ENCODE peak calls at places on chromosomes 2 and 18, in seven cellular contexts. One of them, this sample, is unnamed.

GRCh38 chr18:45330170-45330594 is 285.1 kb upstream of the SLC14A2 start:
- DNase-seq in GM12878: no peak
- DNase-seq in coronary artery: no peak
- DNase-seq in left ventricle myocardium inferior: no peak
- DNase-seq in brain microvascular endothelial cell: no peak
- DNase-seq in iPS DF 6.9: no peak
- DNase-seq in stomach: no peak
- DNase-seq in this sample: peak

GRCh38 chr18:46283268-46283667 is 179.1 kb downstream of the HAUS1 start:
- DNase-seq in GM12878: no peak
- DNase-seq in coronary artery: no peak
- DNase-seq in left ventricle myocardium inferior: no peak
- DNase-seq in brain microvascular endothelial cell: peak
- DNase-seq in iPS DF 6.9: no peak
- DNase-seq in stomach: no peak
- DNase-seq in this sample: no peak

GRCh38 chr2:61138859-61139258 is 23.1 kb upstream of the C2orf74 start:
- DNase-seq in GM12878: no peak
- DNase-seq in coronary artery: no peak
- DNase-seq in left ventricle myocardium inferior: no peak
- DNase-seq in brain microvascular endothelial cell: no peak
- DNase-seq in iPS DF 6.9: no peak
- DNase-seq in stomach: no peak
- DNase-seq in this sample: no peak

GRCh38 chr2:107669335-107669734 is 157.4 kb upstream of the RGPD4 start:
- DNase-seq in GM12878: no peak
- DNase-seq in coronary artery: no peak
- DNase-seq in left ventricle myocardium inferior: no peak
- DNase-seq in brain microvascular endothelial cell: peak
- DNase-seq in iPS DF 6.9: no peak
- DNase-seq in stomach: no peak
- DNase-seq in this sample: no peak

GRCh38 chr2:205644018-205644417 is 38.3 kb upstream of the NRP2 start:
- DNase-seq in GM12878: no peak
- DNase-seq in coronary artery: no peak
- DNase-seq in left ventricle myocardium inferior: no peak
- DNase-seq in brain microvascular endothelial cell: peak
- DNase-seq in iPS DF 6.9: no peak
- DNase-seq in stomach: no peak
- DNase-seq in this sample: no peak

GRCh38 chr2:67604360-67604759 is 207.2 kb downstream of the ETAA1 start:
- DNase-seq in GM12878: no peak
- DNase-seq in coronary artery: no peak
- DNase-seq in left ventricle myocardium inferior: no peak
- DNase-seq in brain microvascular endothelial cell: no peak
- DNase-seq in iPS DF 6.9: no peak
- DNase-seq in stomach: no peak
- DNase-seq in this sample: no peak

GRCh38 chr2:242075683-242076082 is 206.2 kb downstream of the RTP5 start:
- DNase-seq in GM12878: no peak
- DNase-seq in coronary artery: no peak
- DNase-seq in left ventricle myocardium inferior: no peak
- DNase-seq in brain microvascular endothelial cell: no peak
- DNase-seq in iPS DF 6.9: no peak
- DNase-seq in stomach: peak
- DNase-seq in this sample: no peak

GRCh38 chr18:40911582-40912254 is 1043.3 kb upstream of the PIK3C3 start:
- DNase-seq in GM12878: no peak
- DNase-seq in coronary artery: no peak
- DNase-seq in left ventricle myocardium inferior: no peak
- DNase-seq in brain microvascular endothelial cell: peak
- DNase-seq in iPS DF 6.9: no peak
- DNase-seq in stomach: no peak
- DNase-seq in this sample: no peak

GRCh38 chr2:128310094-128310716 is 8.5 kb downstream of the HS6ST1 start:
- DNase-seq in GM12878: no peak
- DNase-seq in coronary artery: peak
- DNase-seq in left ventricle myocardium inferior: peak
- DNase-seq in brain microvascular endothelial cell: no peak
- DNase-seq in iPS DF 6.9: no peak
- DNase-seq in stomach: no peak
- DNase-seq in this sample: no peak

GRCh38 chr2:138298120-138298814 is 203.3 kb upstream of the SPOPL start:
- DNase-seq in GM12878: peak
- DNase-seq in coronary artery: no peak
- DNase-seq in left ventricle myocardium inferior: no peak
- DNase-seq in brain microvascular endothelial cell: no peak
- DNase-seq in iPS DF 6.9: no peak
- DNase-seq in stomach: no peak
- DNase-seq in this sample: no peak

GRCh38 chr2:159145745-159146359 is 140.7 kb downstream of the WDSUB1 start:
- DNase-seq in GM12878: no peak
- DNase-seq in coronary artery: no peak
- DNase-seq in left ventricle myocardium inferior: no peak
- DNase-seq in brain microvascular endothelial cell: no peak
- DNase-seq in iPS DF 6.9: no peak
- DNase-seq in stomach: no peak
- DNase-seq in this sample: no peak

GRCh38 chr2:162731917-162732804 is 106.4 kb downstream of the KCNH7 start:
- DNase-seq in GM12878: peak
- DNase-seq in coronary artery: no peak
- DNase-seq in left ventricle myocardium inferior: no peak
- DNase-seq in brain microvascular endothelial cell: no peak
- DNase-seq in iPS DF 6.9: no peak
- DNase-seq in stomach: no peak
- DNase-seq in this sample: no peak

GRCh38 chr2:40367652-40368051 is 84.2 kb downstream of the SLC8A1 start:
- DNase-seq in GM12878: no peak
- DNase-seq in coronary artery: no peak
- DNase-seq in left ventricle myocardium inferior: no peak
- DNase-seq in brain microvascular endothelial cell: peak
- DNase-seq in iPS DF 6.9: no peak
- DNase-seq in stomach: no peak
- DNase-seq in this sample: no peak

GRCh38 chr2:10876394-10876793 is 35.3 kb upstream of the KCNF1 start:
- DNase-seq in GM12878: no peak
- DNase-seq in coronary artery: no peak
- DNase-seq in left ventricle myocardium inferior: no peak
- DNase-seq in brain microvascular endothelial cell: no peak
- DNase-seq in iPS DF 6.9: no peak
- DNase-seq in stomach: no peak
- DNase-seq in this sample: no peak

GRCh38 chr18:30969670-30970069 is 72.9 kb downstream of the DSC3 start:
- DNase-seq in GM12878: no peak
- DNase-seq in coronary artery: no peak
- DNase-seq in left ventricle myocardium inferior: no peak
- DNase-seq in brain microvascular endothelial cell: no peak
- DNase-seq in iPS DF 6.9: no peak
- DNase-seq in stomach: no peak
- DNase-seq in this sample: no peak

GRCh38 chr2:54438271-54438670 is 17.9 kb upstream of the SPTBN1 start:
- DNase-seq in GM12878: no peak
- DNase-seq in coronary artery: no peak
- DNase-seq in left ventricle myocardium inferior: peak
- DNase-seq in brain microvascular endothelial cell: no peak
- DNase-seq in iPS DF 6.9: no peak
- DNase-seq in stomach: no peak
- DNase-seq in this sample: no peak

GRCh38 chr18:36095936-36096519 is 28.7 kb upstream of the RPRD1A start:
- DNase-seq in GM12878: no peak
- DNase-seq in coronary artery: no peak
- DNase-seq in left ventricle myocardium inferior: no peak
- DNase-seq in brain microvascular endothelial cell: peak
- DNase-seq in iPS DF 6.9: peak
- DNase-seq in stomach: no peak
- DNase-seq in this sample: no peak

DNA sequence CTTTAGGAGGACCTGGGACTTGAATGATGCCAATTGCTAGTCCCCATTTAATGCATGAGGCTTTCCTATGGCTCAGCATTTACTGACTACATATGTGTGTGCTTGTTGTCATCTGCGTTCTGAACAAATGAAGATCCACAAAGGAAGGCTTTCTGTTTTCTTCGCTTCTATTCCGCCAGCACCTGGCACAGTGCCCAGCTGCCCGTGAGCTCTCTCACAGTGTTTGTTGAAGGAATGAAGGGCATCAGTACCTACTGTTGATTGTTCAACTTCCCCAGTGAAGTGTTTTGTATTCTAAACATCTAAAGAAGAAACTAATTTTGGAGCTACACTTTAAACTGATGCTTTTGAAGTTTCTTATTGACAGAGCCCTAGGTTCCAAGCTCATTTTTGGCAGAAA is 122.4 kb upstream of the LINC00305 start:
- DNase-seq in GM12878: no peak
- DNase-seq in coronary artery: no peak
- DNase-seq in left ventricle myocardium inferior: no peak
- DNase-seq in brain microvascular endothelial cell: no peak
- DNase-seq in iPS DF 6.9: no peak
- DNase-seq in stomach: no peak
- DNase-seq in this sample: no peak
- H3K27ac ChIP-seq in GM12878: no peak
- H3K27ac ChIP-seq in coronary artery: no peak
- H3K27ac ChIP-seq in left ventricle myocardium inferior: no peak
- H3K27ac ChIP-seq in brain microvascular endothelial cell: no peak
- H3K27ac ChIP-seq in iPS DF 6.9: no peak
- H3K27ac ChIP-seq in stomach: no peak
- H3K27ac ChIP-seq in this sample: no peak

GRCh38 chr18:9823805-9824473 is 61.8 kb upstream of the TXNDC2 start:
- DNase-seq in GM12878: no peak
- DNase-seq in coronary artery: no peak
- DNase-seq in left ventricle myocardium inferior: no peak
- DNase-seq in brain microvascular endothelial cell: peak
- DNase-seq in iPS DF 6.9: no peak
- DNase-seq in stomach: no peak
- DNase-seq in this sample: no peak
- H3K27ac ChIP-seq in GM12878: no peak
- H3K27ac ChIP-seq in coronary artery: peak
- H3K27ac ChIP-seq in left ventricle myocardium inferior: peak
- H3K27ac ChIP-seq in brain microvascular endothelial cell: peak
- H3K27ac ChIP-seq in iPS DF 6.9: no peak
- H3K27ac ChIP-seq in stomach: peak
- H3K27ac ChIP-seq in this sample: peak

DNA sequence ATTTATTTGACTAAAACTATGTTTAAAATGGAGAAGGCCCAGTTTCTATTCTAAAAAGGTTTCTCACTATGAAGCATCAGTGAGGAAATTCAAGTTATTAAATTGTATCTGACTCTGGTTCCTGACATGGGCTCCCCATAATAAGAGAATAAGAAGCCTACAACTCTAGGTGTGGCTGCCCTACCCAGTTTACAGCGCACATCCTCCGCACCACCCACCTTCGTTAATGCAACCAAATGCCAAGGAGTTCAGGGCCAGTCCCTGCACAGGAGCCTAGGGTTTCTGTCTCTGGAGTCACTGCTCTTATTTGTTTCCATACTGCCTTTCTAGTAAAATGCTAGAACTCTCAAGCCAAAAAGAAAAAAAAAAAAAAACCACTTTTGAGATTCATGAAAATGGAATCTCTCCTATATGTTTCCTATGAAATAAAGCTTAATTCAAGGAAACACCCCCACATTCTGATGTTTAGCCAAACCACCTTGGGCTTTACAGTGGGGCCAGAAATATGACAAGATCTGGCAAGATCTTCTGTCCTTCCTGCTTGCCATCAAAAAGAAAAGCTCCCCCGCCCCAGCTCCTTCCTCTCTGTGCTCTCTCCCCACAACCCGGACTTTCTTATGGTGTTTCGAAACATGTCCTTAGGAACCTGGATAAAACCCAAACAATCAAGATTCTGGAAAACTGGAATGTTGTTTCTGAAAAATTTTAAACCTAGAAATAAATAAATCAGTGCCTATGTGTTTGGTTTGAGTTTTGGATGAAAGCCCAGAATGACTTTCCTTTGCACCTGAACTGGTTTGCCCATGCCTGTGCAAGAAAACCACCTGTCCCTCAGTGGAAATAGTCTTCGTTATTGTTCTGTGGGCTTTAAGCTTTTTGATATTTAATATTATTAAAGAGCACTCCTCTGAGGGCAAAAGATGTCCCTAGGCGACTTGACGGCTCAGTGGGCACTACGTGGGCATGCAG is 136.7 kb downstream of the SP3 start:
- DNase-seq in GM12878: no peak
- DNase-seq in coronary artery: no peak
- DNase-seq in left ventricle myocardium inferior: no peak
- DNase-seq in brain microvascular endothelial cell: no peak
- DNase-seq in iPS DF 6.9: no peak
- DNase-seq in stomach: no peak
- DNase-seq in this sample: no peak
- H3K27ac ChIP-seq in GM12878: no peak
- H3K27ac ChIP-seq in coronary artery: no peak
- H3K27ac ChIP-seq in left ventricle myocardium inferior: no peak
- H3K27ac ChIP-seq in brain microvascular endothelial cell: no peak
- H3K27ac ChIP-seq in iPS DF 6.9: no peak
- H3K27ac ChIP-seq in stomach: no peak
- H3K27ac ChIP-seq in this sample: no peak

GRCh38 chr2:144479138-144479537 is 40.8 kb downstream of the ZEB2 start:
- DNase-seq in GM12878: no peak
- DNase-seq in coronary artery: no peak
- DNase-seq in left ventricle myocardium inferior: no peak
- DNase-seq in brain microvascular endothelial cell: no peak
- DNase-seq in iPS DF 6.9: no peak
- DNase-seq in stomach: no peak
- DNase-seq in this sample: no peak
- H3K27ac ChIP-seq in GM12878: no peak
- H3K27ac ChIP-seq in coronary artery: peak
- H3K27ac ChIP-seq in left ventricle myocardium inferior: peak
- H3K27ac ChIP-seq in brain microvascular endothelial cell: no peak
- H3K27ac ChIP-seq in iPS DF 6.9: no peak
- H3K27ac ChIP-seq in stomach: peak
- H3K27ac ChIP-seq in this sample: peak

GRCh38 chr2:120372816-120373215 is 26.9 kb downstream of the INHBB start:
- DNase-seq in GM12878: no peak
- DNase-seq in coronary artery: no peak
- DNase-seq in left ventricle myocardium inferior: no peak
- DNase-seq in brain microvascular endothelial cell: no peak
- DNase-seq in iPS DF 6.9: no peak
- DNase-seq in stomach: no peak
- DNase-seq in this sample: no peak
- H3K27ac ChIP-seq in GM12878: no peak
- H3K27ac ChIP-seq in coronary artery: no peak
- H3K27ac ChIP-seq in left ventricle myocardium inferior: no peak
- H3K27ac ChIP-seq in brain microvascular endothelial cell: no peak
- H3K27ac ChIP-seq in iPS DF 6.9: no peak
- H3K27ac ChIP-seq in stomach: no peak
- H3K27ac ChIP-seq in this sample: no peak

GRCh38 chr2:240961878-240962277 is 36.5 kb upstream of the SNED1 start:
- DNase-seq in GM12878: no peak
- DNase-seq in coronary artery: peak
- DNase-seq in left ventricle myocardium inferior: no peak
- DNase-seq in brain microvascular endothelial cell: no peak
- DNase-seq in iPS DF 6.9: no peak
- DNase-seq in stomach: peak
- DNase-seq in this sample: no peak
- H3K27ac ChIP-seq in GM12878: no peak
- H3K27ac ChIP-seq in coronary artery: no peak
- H3K27ac ChIP-seq in left ventricle myocardium inferior: peak
- H3K27ac ChIP-seq in brain microvascular endothelial cell: no peak
- H3K27ac ChIP-seq in iPS DF 6.9: no peak
- H3K27ac ChIP-seq in stomach: peak
- H3K27ac ChIP-seq in this sample: no peak

This sample was measured in lung.